ENCODE peak calls at places on chromosomes 12 and 14, in seven cellular contexts. G is T47D, P is breast epithelium, N is cardiac muscle cell, M is left cardiac atrium, A is ecto neural progenitor cell, T is GOT3. J is an unnamed sample.

GRCh38 chr12:91902860-91903683 is 242.6 kb downstream of the BTG1 start:
- DNase-seq in G (no peak), P (no peak), N (no peak), M (no peak), A (no peak), T (no peak), J (no peak)

GRCh38 chr12:75444444-75445136 is 36.0 kb upstream of the GLIPR1 start:
- DNase-seq in G (no peak), P (no peak), N (peak), M (no peak), A (no peak), T (no peak), J (no peak)

GRCh38 chr12:59067068-59067467 is 146.8 kb upstream of the LRIG3 start:
- DNase-seq in G (no peak), P (no peak), N (no peak), M (no peak), A (no peak), T (no peak), J (no peak)

GRCh38 chr14:29442720-29443119 is 484.9 kb downstream of the PRKD1 start:
- DNase-seq in G (no peak), P (no peak), N (no peak), M (no peak), A (no peak), T (no peak), J (no peak)

GRCh38 chr14:104143071-104143470 is 4.7 kb downstream of the KIF26A start:
- DNase-seq in G (peak), P (no peak), N (no peak), M (peak), A (no peak), T (no peak), J (peak)

GRCh38 chr12:2844786-2845185 is 10.0 kb upstream of the NRIP2 start:
- DNase-seq in G (peak), P (no peak), N (no peak), M (no peak), A (no peak), T (no peak), J (no peak)

GRCh38 chr14:63616015-63616414 is 25.7 kb downstream of the WDR89 start:
- DNase-seq in G (no peak), P (no peak), N (no peak), M (no peak), A (no peak), T (no peak), J (no peak)

GRCh38 chr14:87052646-87053225 is 940.2 kb downstream of the GALC start:
- DNase-seq in G (no peak), P (no peak), N (no peak), M (no peak), A (no peak), T (no peak), J (no peak)

GRCh38 chr14:75927564-75928087 is 54.2 kb downstream of the TGFB3 start:
- DNase-seq in G (no peak), P (no peak), N (no peak), M (no peak), A (no peak), T (no peak), J (no peak)

GRCh38 chr12:88578821-88579518 is 1.3 kb downstream of the KITLG start:
- DNase-seq in G (peak), P (no peak), N (peak), M (peak), A (peak), T (no peak), J (peak)

GRCh38 chr12:7108042-7108927 is 729 bp downstream of the C1RL start:
- DNase-seq in G (peak), P (peak), N (peak), M (peak), A (peak), T (no peak), J (peak)